ENCODE peak calls at places on chromosomes 5 and 9, in ten cellular contexts. C is brain microvascular endothelial cell, I is endothelial cell, E is B cell, O is fibroblast of lung, Q is kidney epithelial cell, P is neural progenitor cell, X is PC-3, H is upper lobe of right lung, K is IMR-90. M is an unnamed sample.

GRCh38 chr9:133763272-133764183 is 25.4 kb upstream of the SARDH start:
- DNase-seq in C (peak), I (no peak), E (no peak), O (peak), Q (no peak), P (no peak), X (no peak), H (peak), K (peak), M (no peak)

GRCh38 chr5:141186897-141187512 is at the start of gene PCDHB9:
- DNase-seq in C (no peak), I (peak), E (no peak), O (peak), Q (no peak), P (peak), X (peak), H (no peak), K (peak), M (peak)

GRCh38 chr5:127028822-127029457 is 1.4 kb downstream of the MARCHF3 start:
- DNase-seq in C (peak), I (peak), E (peak), O (peak), Q (no peak), P (no peak), X (peak), H (no peak), K (peak), M (no peak)

GRCh38 chr5:66494437-66494836 is 101.8 kb upstream of the MAST4 start:
- DNase-seq in C (no peak), I (no peak), E (no peak), O (no peak), Q (no peak), P (peak), X (no peak), H (no peak), K (no peak), M (no peak)

GRCh38 chr9:133108794-133109641 is 12.0 kb downstream of the RALGDS start:
- DNase-seq in C (no peak), I (no peak), E (no peak), O (no peak), Q (no peak), P (no peak), X (no peak), H (peak), K (no peak), M (no peak)

GRCh38 chr5:125367702-125368101 is 621.3 kb upstream of the ZNF608 start:
- DNase-seq in C (no peak), I (no peak), E (no peak), O (peak), Q (no peak), P (no peak), X (no peak), H (no peak), K (no peak), M (no peak)

GRCh38 chr9:134295746-134296250 is 30.5 kb upstream of the RXRA start:
- DNase-seq in C (no peak), I (no peak), E (no peak), O (no peak), Q (no peak), P (no peak), X (no peak), H (no peak), K (no peak), M (no peak)

GRCh38 chr5:141349917-141350619 is at the start of gene PCDHGB1:
- DNase-seq in C (peak), I (peak), E (no peak), O (peak), Q (no peak), P (peak), X (no peak), H (no peak), K (peak), M (no peak)

GRCh38 chr5:33272288-33272687 is 168.5 kb upstream of the TARS1 start:
- DNase-seq in C (peak), I (no peak), E (no peak), O (peak), Q (peak), P (no peak), X (peak), H (no peak), K (peak), M (peak)

GRCh38 chr9:106421772-106422171 is 441.2 kb upstream of the ZNF462 start:
- DNase-seq in C (no peak), I (no peak), E (no peak), O (no peak), Q (no peak), P (no peak), X (peak), H (no peak), K (no peak), M (no peak)

GRCh38 chr5:61933787-61934626 is 372.0 kb upstream of the KIF2A start:
- DNase-seq in C (peak), I (peak), E (no peak), O (peak), Q (no peak), P (peak), X (peak), H (no peak), K (peak), M (no peak)

GRCh38 chr9:86099695-86100364 is 472 bp upstream of the GOLM1 start:
- DNase-seq in C (peak), I (peak), E (no peak), O (peak), Q (no peak), P (peak), X (peak), H (no peak), K (peak), M (no peak)

GRCh38 chr9:77455312-77455927 is 192.7 kb downstream of the GNA14 start:
- DNase-seq in C (no peak), I (peak), E (no peak), O (no peak), Q (no peak), P (no peak), X (peak), H (no peak), K (no peak), M (no peak)

DNA sequence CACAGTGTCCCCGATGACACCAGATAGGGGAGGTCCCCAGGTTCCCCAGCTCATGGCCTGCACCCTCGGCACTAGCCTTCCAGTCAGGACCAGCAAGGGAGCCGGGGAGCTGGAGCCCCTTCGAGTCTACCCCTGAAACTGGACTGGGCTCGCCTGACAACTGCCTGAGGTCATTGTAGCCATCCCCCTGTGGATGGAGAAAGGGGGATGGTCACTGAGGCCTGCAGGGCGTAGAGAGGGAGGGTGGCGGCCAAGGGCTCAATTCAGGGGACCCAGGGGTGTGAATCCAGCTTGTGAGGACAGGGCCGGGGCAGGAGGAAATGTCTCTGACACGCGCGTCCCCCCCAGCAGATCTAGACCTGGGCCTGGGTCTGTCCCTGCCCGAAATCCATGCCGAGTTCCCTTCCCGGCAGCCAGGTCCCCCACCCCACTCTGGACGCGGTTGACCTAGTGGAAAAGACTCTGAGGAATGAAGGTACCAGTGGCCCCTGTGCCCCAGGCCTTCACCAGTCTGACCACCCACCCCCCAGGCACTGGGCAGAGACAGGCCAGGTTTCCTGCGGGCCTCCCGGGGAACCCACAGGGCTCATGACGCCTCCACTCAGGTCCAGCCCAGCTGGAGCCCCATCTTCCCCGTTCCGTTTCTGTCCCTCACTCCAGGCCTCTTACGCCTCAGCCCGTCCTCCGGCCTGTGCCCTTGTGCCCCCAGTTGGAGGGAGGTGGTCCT is 775 bp downstream of the SLC34A3 start:
- DNase-seq in C (no peak), I (no peak), E (no peak), O (no peak), Q (no peak), P (no peak), X (no peak), H (no peak), K (no peak), M (no peak)
- TF ChIP-seq CTCF in C (no peak), I (no peak), E (no peak), O (no peak), Q (no peak), P (no peak), X (no peak), H (no peak), K (no peak), M (no peak)

GRCh38 chr5:76143884-76144283 is 60.7 kb downstream of the SV2C start:
- DNase-seq in C (no peak), I (no peak), E (no peak), O (no peak), Q (no peak), P (no peak), X (no peak), H (no peak), K (no peak), M (no peak)

GRCh38 chr5:76144892-76145291 is 61.7 kb downstream of the SV2C start:
- DNase-seq in C (no peak), I (no peak), E (no peak), O (no peak), Q (no peak), P (no peak), X (no peak), H (no peak), K (no peak), M (no peak)

DNA sequence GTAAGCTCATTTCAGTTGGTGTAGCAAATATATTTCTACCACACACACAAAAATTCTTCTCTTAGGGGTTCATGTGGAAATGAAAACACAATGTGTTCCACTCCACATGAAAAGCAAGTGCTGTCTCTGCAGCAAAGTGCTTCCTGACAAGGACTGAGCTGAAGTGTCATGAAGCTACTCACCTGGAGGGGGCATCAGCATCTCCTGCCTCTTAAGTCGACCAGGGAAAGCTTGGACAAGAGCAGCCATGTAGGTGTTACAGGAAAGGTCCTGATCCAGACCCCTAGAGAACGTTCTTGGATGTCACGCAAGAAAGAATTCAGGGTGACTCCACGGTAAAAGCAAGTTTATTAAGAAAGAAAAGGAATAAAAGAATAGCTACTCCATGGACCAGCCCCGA is 62.8 kb downstream of the SV2C start:
- DNase-seq in C (no peak), I (peak), E (no peak), O (peak), Q (no peak), P (peak), X (peak), H (no peak), K (peak), M (no peak)
- TF ChIP-seq CTCF in C (peak), I (peak), E (no peak), O (no peak), Q (peak), P (peak), X (peak), H (no peak), K (no peak), M (peak)

GRCh38 chr9:27717991-27718390 is 144.7 kb upstream of the C9orf72 start:
- DNase-seq in C (no peak), I (no peak), E (no peak), O (no peak), Q (no peak), P (no peak), X (no peak), H (no peak), K (no peak), M (no peak)

GRCh38 chr9:27711241-27711640 is 138.0 kb upstream of the C9orf72 start:
- DNase-seq in C (no peak), I (no peak), E (no peak), O (no peak), Q (no peak), P (no peak), X (no peak), H (no peak), K (no peak), M (no peak)

GRCh38 chr9:27715651-27716050 is 142.4 kb upstream of the C9orf72 start:
- DNase-seq in C (no peak), I (no peak), E (no peak), O (no peak), Q (no peak), P (no peak), X (no peak), H (no peak), K (no peak), M (no peak)

GRCh38 chr9:27712826-27713225 is 139.5 kb upstream of the C9orf72 start:
- DNase-seq in C (no peak), I (no peak), E (no peak), O (no peak), Q (no peak), P (no peak), X (no peak), H (no peak), K (no peak), M (no peak)

GRCh38 chr9:27714388-27714787 is 141.1 kb upstream of the C9orf72 start:
- DNase-seq in C (no peak), I (no peak), E (no peak), O (no peak), Q (no peak), P (no peak), X (peak), H (no peak), K (no peak), M (no peak)
- TF ChIP-seq CTCF in C (peak), I (peak), E (no peak), O (no peak), Q (peak), P (peak), X (no peak), H (no peak), K (no peak), M (no peak)

DNA sequence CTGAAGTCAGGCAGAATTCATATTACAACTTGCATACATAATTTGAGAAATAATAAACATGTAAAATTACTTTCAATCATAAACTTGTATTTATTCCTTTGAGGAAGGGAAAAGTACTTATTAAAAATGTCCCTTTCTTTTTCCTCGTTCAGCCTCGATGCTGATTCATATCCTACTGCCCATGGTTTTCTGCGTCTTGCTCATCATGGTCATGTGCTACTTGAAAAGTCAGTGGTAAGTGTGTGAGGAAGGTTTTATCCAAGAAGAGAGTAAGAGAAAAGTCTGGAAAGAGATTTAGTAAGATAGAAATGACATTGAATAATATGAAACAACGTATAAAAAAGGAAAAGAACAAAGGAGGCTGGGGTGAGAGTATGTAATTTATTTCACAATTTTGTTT is 85.9 kb downstream of the OSMR start:
- DNase-seq in C (peak), I (no peak), E (no peak), O (peak), Q (no peak), P (no peak), X (no peak), H (no peak), K (no peak), M (no peak)
- TF ChIP-seq CTCF in C (no peak), I (no peak), E (no peak), O (no peak), Q (no peak), P (no peak), X (no peak), H (no peak), K (no peak), M (no peak)

GRCh38 chr5:132408456-132408855 is 38.9 kb downstream of the SLC22A5 start:
- DNase-seq in C (no peak), I (no peak), E (no peak), O (no peak), Q (no peak), P (no peak), X (no peak), H (no peak), K (no peak), M (no peak)

GRCh38 chr5:132410451-132411381 is 41.2 kb downstream of the SLC22A5 start:
- DNase-seq in C (peak), I (peak), E (peak), O (peak), Q (no peak), P (peak), X (peak), H (peak), K (peak), M (peak)

GRCh38 chr5:132411382-132411925 is 41.9 kb downstream of the SLC22A5 start:
- DNase-seq in C (no peak), I (no peak), E (no peak), O (no peak), Q (no peak), P (no peak), X (peak), H (peak), K (no peak), M (peak)

GRCh38 chr5:132407970-132408369 is 38.5 kb downstream of the SLC22A5 start:
- DNase-seq in C (no peak), I (no peak), E (no peak), O (no peak), Q (no peak), P (no peak), X (no peak), H (no peak), K (no peak), M (no peak)

GRCh38 chr5:132408965-132409364 is 39.5 kb downstream of the SLC22A5 start:
- DNase-seq in C (no peak), I (no peak), E (no peak), O (no peak), Q (no peak), P (no peak), X (no peak), H (no peak), K (no peak), M (no peak)
- TF ChIP-seq CTCF in C (no peak), I (no peak), E (no peak), O (no peak), Q (no peak), P (no peak), X (no peak), H (no peak), K (no peak), M (no peak)

GRCh38 chr9:129101279-129101678 is 9.3 kb downstream of the CRAT start:
- DNase-seq in C (no peak), I (no peak), E (no peak), O (no peak), Q (no peak), P (no peak), X (no peak), H (no peak), K (no peak), M (no peak)

GRCh38 chr9:129104051-129104450 is 6.5 kb downstream of the CRAT start:
- DNase-seq in C (no peak), I (no peak), E (no peak), O (no peak), Q (no peak), P (no peak), X (no peak), H (no peak), K (no peak), M (no peak)

GRCh38 chr9:129102095-129102525 is 8.5 kb downstream of the CRAT start:
- DNase-seq in C (no peak), I (no peak), E (no peak), O (no peak), Q (no peak), P (no peak), X (no peak), H (no peak), K (no peak), M (peak)

GRCh38 chr9:129103595-129103965 is 7.0 kb downstream of the CRAT start:
- DNase-seq in C (no peak), I (no peak), E (no peak), O (no peak), Q (no peak), P (no peak), X (no peak), H (no peak), K (no peak), M (no peak)

GRCh38 chr9:129102791-129103594 is 7.6 kb downstream of the CRAT start:
- DNase-seq in C (peak), I (peak), E (no peak), O (peak), Q (no peak), P (peak), X (no peak), H (no peak), K (peak), M (peak)
- TF ChIP-seq CTCF in C (peak), I (peak), E (no peak), O (peak), Q (peak), P (peak), X (peak), H (peak), K (peak), M (peak)

DNA sequence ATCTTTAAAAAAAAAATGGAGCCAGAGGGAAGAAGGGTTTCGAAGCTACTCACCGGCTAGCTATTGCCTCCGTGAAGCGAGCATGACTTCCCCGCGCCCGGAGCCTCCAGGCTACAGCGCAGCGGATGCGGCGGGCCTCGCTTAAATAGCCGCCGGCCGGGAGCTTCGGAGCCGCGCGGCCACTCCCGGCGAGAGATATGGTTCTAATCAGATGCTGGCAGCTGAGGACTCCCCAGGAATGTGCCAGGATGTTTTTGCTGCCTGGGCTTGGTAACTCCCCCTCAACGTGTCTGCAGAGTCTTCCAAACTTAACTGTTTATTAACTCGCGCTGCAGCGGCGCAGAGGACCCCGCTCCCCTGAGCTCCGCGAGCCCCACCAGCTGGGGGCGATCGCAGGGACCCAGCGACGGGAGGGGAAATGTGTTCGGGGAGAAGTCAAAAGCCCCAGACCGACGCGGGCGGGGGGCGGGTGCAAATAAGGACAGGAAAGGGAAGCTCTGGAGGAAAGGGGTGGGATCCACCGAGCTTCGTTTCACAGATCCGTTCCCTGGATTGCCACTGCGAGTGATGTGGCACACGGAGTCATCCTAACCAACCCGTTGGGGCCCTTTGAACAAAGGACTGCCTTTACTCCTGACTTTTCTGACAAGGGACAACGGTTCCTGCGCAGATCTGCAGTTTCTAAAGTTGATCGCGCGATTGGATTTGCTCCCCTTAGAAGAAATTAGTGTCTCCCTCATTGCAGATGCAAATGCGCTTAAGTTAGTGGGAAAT is at the start of gene DAB2:
- DNase-seq in C (peak), I (peak), E (no peak), O (peak), Q (peak), P (peak), X (peak), H (peak), K (peak), M (peak)
- TF ChIP-seq CTCF in C (peak), I (peak), E (peak), O (peak), Q (peak), P (peak), X (peak), H (peak), K (peak), M (peak)

DNA sequence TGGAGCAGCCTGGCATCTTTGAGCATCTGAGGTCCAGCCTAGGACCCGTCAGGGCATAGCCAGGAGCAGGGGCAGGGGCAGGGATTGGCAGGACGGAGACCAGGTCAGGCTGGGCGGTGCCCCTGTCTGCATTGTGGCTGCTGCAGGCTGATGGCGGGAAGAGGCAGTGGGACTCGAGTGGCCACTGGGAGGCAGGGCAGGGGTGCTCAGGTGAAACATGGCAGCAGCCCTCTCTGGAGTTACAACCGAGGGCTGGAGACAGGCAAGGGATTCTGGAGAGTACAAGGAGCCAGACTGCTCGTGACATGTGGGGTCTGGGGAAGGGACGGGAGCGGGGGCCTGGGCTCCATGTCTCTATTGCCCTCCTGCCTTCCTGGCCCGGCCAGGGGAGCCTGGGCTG is 97.4 kb upstream of the RAPGEF1 start:
- DNase-seq in C (no peak), I (peak), E (no peak), O (no peak), Q (no peak), P (peak), X (peak), H (no peak), K (no peak), M (no peak)
- TF ChIP-seq CTCF in C (peak), I (no peak), E (no peak), O (peak), Q (peak), P (peak), X (peak), H (no peak), K (peak), M (no peak)

GRCh38 chr5:85225388-85225787 is 840.7 kb upstream of the EDIL3 start:
- DNase-seq in C (no peak), I (no peak), E (no peak), O (no peak), Q (no peak), P (no peak), X (no peak), H (no peak), K (no peak), M (no peak)
- TF ChIP-seq CTCF in C (no peak), I (no peak), E (no peak), O (no peak), Q (no peak), P (no peak), X (no peak), H (no peak), K (no peak), M (no peak)

M was measured in PC-9.